ENCODE peak calls at places on chromosomes 3 and 15, in eight cellular contexts. One of them, this sample, is unnamed.

GRCh38 chr15:40436116-40436891 is 4.4 kb upstream of the BAHD1 start:
- DNase-seq in prostate gland: no peak
- DNase-seq in esophagus muscularis mucosa: no peak
- DNase-seq in sigmoid colon: no peak
- DNase-seq in stomach: no peak
- DNase-seq in endothelial cell of umbilical vein: no peak
- DNase-seq in HCT116: no peak
- DNase-seq in vagina: no peak
- DNase-seq in this sample: no peak

GRCh38 chr15:82315519-82316246 is 33.6 kb downstream of the GOLGA6L10 start:
- DNase-seq in esophagus muscularis mucosa: no peak
- DNase-seq in stomach: no peak
- DNase-seq in vagina: no peak
- DNase-seq in prostate gland: no peak
- DNase-seq in HCT116: no peak
- DNase-seq in sigmoid colon: no peak
- DNase-seq in endothelial cell of umbilical vein: no peak
- DNase-seq in this sample: no peak

GRCh38 chr3:47314056-47314764 is 31.5 kb downstream of the KLHL18 start:
- DNase-seq in vagina: no peak
- DNase-seq in sigmoid colon: no peak
- DNase-seq in esophagus muscularis mucosa: no peak
- DNase-seq in stomach: no peak
- DNase-seq in HCT116: no peak
- DNase-seq in endothelial cell of umbilical vein: no peak
- DNase-seq in prostate gland: no peak
- DNase-seq in this sample: no peak

GRCh38 chr15:51783967-51784366 is 32.6 kb downstream of the TMOD2 start:
- DNase-seq in vagina: no peak
- DNase-seq in endothelial cell of umbilical vein: no peak
- DNase-seq in esophagus muscularis mucosa: no peak
- DNase-seq in HCT116: no peak
- DNase-seq in prostate gland: no peak
- DNase-seq in stomach: no peak
- DNase-seq in sigmoid colon: no peak
- DNase-seq in this sample: no peak

GRCh38 chr3:184240384-184241140 is 8.2 kb downstream of the ALG3 start:
- DNase-seq in stomach: no peak
- DNase-seq in HCT116: no peak
- DNase-seq in sigmoid colon: no peak
- DNase-seq in vagina: no peak
- DNase-seq in prostate gland: no peak
- DNase-seq in endothelial cell of umbilical vein: peak; percentile 34
- DNase-seq in esophagus muscularis mucosa: no peak
- DNase-seq in this sample: no peak

GRCh38 chr3:40162616-40163015 is 146.9 kb upstream of the EIF1B start:
- DNase-seq in endothelial cell of umbilical vein: no peak
- DNase-seq in sigmoid colon: no peak
- DNase-seq in esophagus muscularis mucosa: no peak
- DNase-seq in stomach: no peak
- DNase-seq in prostate gland: no peak
- DNase-seq in HCT116: no peak
- DNase-seq in vagina: peak; percentile 64
- DNase-seq in this sample: no peak

GRCh38 chr3:194824100-194824499 is 138.4 kb downstream of the FAM43A start:
- DNase-seq in endothelial cell of umbilical vein: no peak
- DNase-seq in HCT116: no peak
- DNase-seq in stomach: no peak
- DNase-seq in esophagus muscularis mucosa: no peak
- DNase-seq in vagina: no peak
- DNase-seq in sigmoid colon: no peak
- DNase-seq in prostate gland: no peak
- DNase-seq in this sample: no peak

GRCh38 chr15:75042730-75043508 is 19.5 kb downstream of the PPCDC start:
- DNase-seq in esophagus muscularis mucosa: peak; percentile 93
- DNase-seq in stomach: peak; percentile 86
- DNase-seq in HCT116: peak; percentile 43
- DNase-seq in vagina: peak; percentile 94
- DNase-seq in prostate gland: no peak
- DNase-seq in sigmoid colon: peak; percentile 84
- DNase-seq in endothelial cell of umbilical vein: peak; percentile 63
- DNase-seq in this sample: peak; percentile 60

GRCh38 chr15:65400760-65401606 is 21.8 kb downstream of the IGDCC4 start:
- DNase-seq in sigmoid colon: no peak
- DNase-seq in esophagus muscularis mucosa: no peak
- DNase-seq in stomach: peak; percentile 68
- DNase-seq in HCT116: peak; percentile 56
- DNase-seq in vagina: no peak
- DNase-seq in endothelial cell of umbilical vein: peak; percentile 75
- DNase-seq in prostate gland: no peak
- DNase-seq in this sample: no peak

GRCh38 chr3:59809750-59810444 is 760.1 kb upstream of the CFAP20DC start:
- DNase-seq in prostate gland: no peak
- DNase-seq in HCT116: no peak
- DNase-seq in stomach: no peak
- DNase-seq in vagina: no peak
- DNase-seq in sigmoid colon: no peak
- DNase-seq in endothelial cell of umbilical vein: no peak
- DNase-seq in esophagus muscularis mucosa: no peak
- DNase-seq in this sample: no peak

GRCh38 chr3:128173849-128174248 is 20.6 kb downstream of the EEFSEC start:
- DNase-seq in esophagus muscularis mucosa: no peak
- DNase-seq in prostate gland: no peak
- DNase-seq in vagina: no peak
- DNase-seq in stomach: no peak
- DNase-seq in endothelial cell of umbilical vein: no peak
- DNase-seq in HCT116: no peak
- DNase-seq in sigmoid colon: no peak
- DNase-seq in this sample: no peak

GRCh38 chr15:63043391-63044076 is 987 bp downstream of the TPM1 start:
- DNase-seq in esophagus muscularis mucosa: no peak
- DNase-seq in HCT116: no peak
- DNase-seq in endothelial cell of umbilical vein: peak; percentile 48
- DNase-seq in stomach: no peak
- DNase-seq in sigmoid colon: peak; percentile 84
- DNase-seq in vagina: no peak
- DNase-seq in prostate gland: no peak
- DNase-seq in this sample: no peak

GRCh38 chr3:8371085-8371551 is 130.5 kb upstream of the LMCD1 start:
- DNase-seq in endothelial cell of umbilical vein: no peak
- DNase-seq in HCT116: no peak
- DNase-seq in prostate gland: no peak
- DNase-seq in esophagus muscularis mucosa: no peak
- DNase-seq in vagina: no peak
- DNase-seq in sigmoid colon: no peak
- DNase-seq in stomach: no peak
- DNase-seq in this sample: no peak

GRCh38 chr3:128794067-128794768 is 68.2 kb downstream of the RAB7A start:
- DNase-seq in prostate gland: no peak
- DNase-seq in esophagus muscularis mucosa: no peak
- DNase-seq in vagina: no peak
- DNase-seq in HCT116: peak; percentile 42
- DNase-seq in endothelial cell of umbilical vein: peak; percentile 54
- DNase-seq in sigmoid colon: no peak
- DNase-seq in stomach: no peak
- DNase-seq in this sample: no peak

GRCh38 chr3:83302091-83302490 is 1540.6 kb upstream of the GBE1 start:
- DNase-seq in endothelial cell of umbilical vein: no peak
- DNase-seq in vagina: no peak
- DNase-seq in esophagus muscularis mucosa: no peak
- DNase-seq in sigmoid colon: no peak
- DNase-seq in stomach: no peak
- DNase-seq in HCT116: no peak
- DNase-seq in prostate gland: no peak
- DNase-seq in this sample: no peak

GRCh38 chr3:88589131-88589530 is 439.4 kb downstream of the C3orf38 start:
- DNase-seq in esophagus muscularis mucosa: no peak
- DNase-seq in stomach: no peak
- DNase-seq in endothelial cell of umbilical vein: no peak
- DNase-seq in vagina: no peak
- DNase-seq in sigmoid colon: no peak
- DNase-seq in prostate gland: no peak
- DNase-seq in HCT116: no peak
- DNase-seq in this sample: no peak
- TF ChIP-seq POLR2AphosphoS5 in esophagus muscularis mucosa: no peak
- TF ChIP-seq POLR2AphosphoS5 in stomach: no peak
- TF ChIP-seq POLR2AphosphoS5 in endothelial cell of umbilical vein: no peak
- TF ChIP-seq POLR2AphosphoS5 in vagina: no peak
- TF ChIP-seq POLR2AphosphoS5 in sigmoid colon: no peak
- TF ChIP-seq POLR2AphosphoS5 in prostate gland: no peak
- TF ChIP-seq POLR2AphosphoS5 in HCT116: no peak
- TF ChIP-seq POLR2AphosphoS5 in this sample: no peak

GRCh38 chr15:70271422-70272088 is 173.8 kb upstream of the TLE3 start:
- DNase-seq in vagina: peak; percentile 98
- DNase-seq in prostate gland: no peak
- DNase-seq in HCT116: peak; percentile 92
- DNase-seq in endothelial cell of umbilical vein: peak; percentile 89
- DNase-seq in sigmoid colon: peak; percentile 89
- DNase-seq in esophagus muscularis mucosa: no peak
- DNase-seq in stomach: no peak
- DNase-seq in this sample: no peak
- H3K4me3 ChIP-seq in vagina: peak overlapping the region; percentile 10
- H3K4me3 ChIP-seq in prostate gland: no peak overlapping the region
- H3K4me3 ChIP-seq in HCT116: no peak overlapping the region
- H3K4me3 ChIP-seq in endothelial cell of umbilical vein: no peak overlapping the region
- H3K4me3 ChIP-seq in sigmoid colon: no peak overlapping the region
- H3K4me3 ChIP-seq in esophagus muscularis mucosa: no peak overlapping the region
- H3K4me3 ChIP-seq in stomach: no peak overlapping the region
- H3K4me3 ChIP-seq in this sample: no peak overlapping the region

GRCh38 chr15:93028632-93029612 is 60.1 kb downstream of the RGMA start:
- DNase-seq in vagina: peak; percentile 95
- DNase-seq in HCT116: no peak
- DNase-seq in endothelial cell of umbilical vein: peak; percentile 46
- DNase-seq in sigmoid colon: peak; percentile 95
- DNase-seq in esophagus muscularis mucosa: peak; percentile 96
- DNase-seq in stomach: peak; percentile 88
- DNase-seq in prostate gland: peak; percentile 84
- DNase-seq in this sample: no peak
- TF ChIP-seq POLR2A in vagina: no peak
- TF ChIP-seq POLR2A in HCT116: no peak
- TF ChIP-seq POLR2A in endothelial cell of umbilical vein: peak; percentile 9
- TF ChIP-seq POLR2A in sigmoid colon: no peak
- TF ChIP-seq POLR2A in esophagus muscularis mucosa: no peak
- TF ChIP-seq POLR2A in stomach: no peak
- TF ChIP-seq POLR2A in prostate gland: no peak
- TF ChIP-seq POLR2A in this sample: no peak

GRCh38 chr3:150077581-150078247 is 107.0 kb upstream of the PFN2 start:
- DNase-seq in sigmoid colon: no peak
- DNase-seq in HCT116: no peak
- DNase-seq in endothelial cell of umbilical vein: no peak
- DNase-seq in esophagus muscularis mucosa: no peak
- DNase-seq in stomach: no peak
- DNase-seq in prostate gland: no peak
- DNase-seq in vagina: peak; percentile 1
- DNase-seq in this sample: no peak
- TF ChIP-seq POLR2AphosphoS5 in sigmoid colon: no peak
- TF ChIP-seq POLR2AphosphoS5 in HCT116: no peak
- TF ChIP-seq POLR2AphosphoS5 in endothelial cell of umbilical vein: no peak
- TF ChIP-seq POLR2AphosphoS5 in esophagus muscularis mucosa: no peak
- TF ChIP-seq POLR2AphosphoS5 in stomach: no peak
- TF ChIP-seq POLR2AphosphoS5 in prostate gland: no peak
- TF ChIP-seq POLR2AphosphoS5 in vagina: no peak
- TF ChIP-seq POLR2AphosphoS5 in this sample: no peak

GRCh38 chr15:25847066-25847465 is 16.1 kb downstream of the ATP10A start:
- DNase-seq in endothelial cell of umbilical vein: no peak
- DNase-seq in prostate gland: no peak
- DNase-seq in stomach: no peak
- DNase-seq in HCT116: no peak
- DNase-seq in sigmoid colon: no peak
- DNase-seq in vagina: no peak
- DNase-seq in esophagus muscularis mucosa: no peak
- DNase-seq in this sample: no peak

GRCh38 chr15:25850154-25851111 is 12.7 kb downstream of the ATP10A start:
- DNase-seq in stomach: peak; percentile 52
- DNase-seq in prostate gland: peak; percentile 51
- DNase-seq in endothelial cell of umbilical vein: no peak
- DNase-seq in HCT116: no peak
- DNase-seq in esophagus muscularis mucosa: peak; percentile 96
- DNase-seq in sigmoid colon: peak; percentile 91
- DNase-seq in vagina: peak; percentile 87
- DNase-seq in this sample: peak; percentile 76

GRCh38 chr15:25848769-25849430 is 14.2 kb downstream of the ATP10A start:
- DNase-seq in prostate gland: no peak
- DNase-seq in stomach: no peak
- DNase-seq in endothelial cell of umbilical vein: no peak
- DNase-seq in esophagus muscularis mucosa: no peak
- DNase-seq in sigmoid colon: no peak
- DNase-seq in HCT116: no peak
- DNase-seq in vagina: no peak
- DNase-seq in this sample: no peak

GRCh38 chr15:25848325-25848724 is 14.8 kb downstream of the ATP10A start:
- DNase-seq in HCT116: no peak
- DNase-seq in sigmoid colon: no peak
- DNase-seq in prostate gland: no peak
- DNase-seq in esophagus muscularis mucosa: no peak
- DNase-seq in vagina: no peak
- DNase-seq in stomach: no peak
- DNase-seq in endothelial cell of umbilical vein: no peak
- DNase-seq in this sample: no peak

GRCh38 chr15:25849431-25849921 is 13.7 kb downstream of the ATP10A start:
- DNase-seq in stomach: no peak
- DNase-seq in esophagus muscularis mucosa: no peak
- DNase-seq in HCT116: no peak
- DNase-seq in prostate gland: no peak
- DNase-seq in sigmoid colon: peak; percentile 75
- DNase-seq in vagina: peak; percentile 85
- DNase-seq in endothelial cell of umbilical vein: no peak
- DNase-seq in this sample: peak; percentile 29
- H3K4me3 ChIP-seq in stomach: peak overlapping the region; percentile 15
- H3K4me3 ChIP-seq in esophagus muscularis mucosa: peak overlapping the region; percentile 49
- H3K4me3 ChIP-seq in HCT116: no peak overlapping the region
- H3K4me3 ChIP-seq in prostate gland: no peak overlapping the region
- H3K4me3 ChIP-seq in sigmoid colon: peak overlapping the region; percentile 44
- H3K4me3 ChIP-seq in vagina: peak overlapping the region; percentile 42
- H3K4me3 ChIP-seq in endothelial cell of umbilical vein: no peak overlapping the region
- H3K4me3 ChIP-seq in this sample: peak overlapping the region; percentile 38

DNA sequence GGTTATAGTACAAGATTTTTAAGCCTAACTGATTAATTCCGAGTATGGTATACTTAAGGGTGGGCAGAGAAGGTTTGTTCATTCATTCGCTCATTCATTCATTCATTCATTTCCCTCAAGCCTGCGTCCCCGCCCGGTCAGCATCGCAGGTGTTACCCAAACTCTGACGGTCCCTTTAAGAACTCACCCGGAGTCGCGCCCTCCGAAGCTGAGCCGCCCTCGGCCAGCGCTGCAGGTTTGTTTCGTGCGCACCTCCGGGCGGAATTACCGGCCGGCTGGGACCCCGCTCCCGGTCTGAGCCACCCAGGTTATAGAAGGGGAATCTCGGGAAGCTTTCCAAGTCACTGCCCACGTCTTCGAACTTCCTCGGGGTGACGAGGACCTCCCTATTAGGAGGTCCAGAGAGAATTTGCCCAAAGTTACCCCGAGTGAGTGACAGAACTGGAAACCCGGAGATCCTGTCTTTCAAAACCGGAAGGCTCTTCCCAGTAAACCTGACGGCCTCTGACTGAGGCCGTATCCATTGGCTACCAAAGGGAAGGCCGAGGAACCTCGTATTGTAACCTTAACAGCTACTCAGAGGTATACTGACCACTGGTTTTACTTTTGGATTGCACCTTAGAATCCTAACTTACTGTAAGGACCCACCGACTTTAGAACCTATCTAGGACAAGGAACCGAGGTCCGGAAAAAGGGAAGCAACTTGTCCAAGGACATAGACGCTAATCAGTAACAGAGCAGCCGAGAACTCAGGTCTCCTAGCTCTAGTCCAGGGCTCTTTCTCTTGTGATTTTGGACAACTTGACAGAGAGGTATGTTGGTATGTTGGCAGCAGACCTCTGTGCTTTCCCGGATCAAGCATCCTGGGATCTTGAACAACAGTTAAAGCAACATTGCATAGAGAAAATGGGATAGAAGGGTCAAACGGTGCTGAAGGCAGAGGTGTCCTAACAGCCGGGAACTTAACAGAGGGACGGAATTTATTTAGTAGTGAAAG is 744 bp upstream of the DLG1 start:
- DNase-seq in esophagus muscularis mucosa: no peak
- DNase-seq in endothelial cell of umbilical vein: peak; percentile 19
- DNase-seq in prostate gland: peak; percentile 41
- DNase-seq in HCT116: peak; percentile 63
- DNase-seq in vagina: no peak
- DNase-seq in stomach: peak; percentile 75
- DNase-seq in sigmoid colon: peak; percentile 68
- DNase-seq in this sample: no peak
- TF ChIP-seq POLR2A in esophagus muscularis mucosa: no peak
- TF ChIP-seq POLR2A in endothelial cell of umbilical vein: peak; percentile 12
- TF ChIP-seq POLR2A in prostate gland: peak; percentile 39
- TF ChIP-seq POLR2A in HCT116: no peak
- TF ChIP-seq POLR2A in vagina: no peak
- TF ChIP-seq POLR2A in stomach: peak; percentile 19
- TF ChIP-seq POLR2A in sigmoid colon: no peak
- TF ChIP-seq POLR2A in this sample: no peak

This sample was measured in breast epithelium.